ENCODE peak calls at places on chromosomes 13 and 19, in seven cellular contexts. F is ovary, D is testis, Z is uterus, I is tibial nerve, L is adrenal gland, R is esophagus squamous epithelium. S is an unnamed sample.

GRCh38 chr13:106381083-106381482 is 154.4 kb downstream of the EFNB2 start:
- DNase-seq in L (no peak), F (no peak), Z (no peak), R (no peak), D (no peak), I (no peak), S (no peak)

GRCh38 chr13:77333521-77334083 is 6.7 kb upstream of the MYCBP2 start:
- DNase-seq in I (no peak), Z (no peak), F (no peak), R (no peak), D (no peak), L (no peak), S (no peak)

GRCh38 chr13:43153436-43154082 is 130.2 kb downstream of the DNAJC15 start:
- DNase-seq in D (no peak), I (no peak), R (no peak), Z (no peak), L (no peak), F (no peak), S (no peak)

GRCh38 chr19:43743059-43743458 is 11.7 kb downstream of the SMG9 start:
- DNase-seq in R (no peak), I (no peak), D (no peak), F (no peak), Z (no peak), L (no peak), S (no peak)

GRCh38 chr13:60627071-60627686 is 230.2 kb downstream of the TDRD3 start:
- DNase-seq in D (peak; percentile 53), R (no peak), Z (no peak), F (no peak), I (no peak), L (no peak), S (peak; percentile 10)

GRCh38 chr13:19860884-19861655 is 2.4 kb downstream of the ZMYM5 start:
- DNase-seq in Z (no peak), I (no peak), D (no peak), R (no peak), L (peak; percentile 55), F (no peak), S (no peak)

GRCh38 chr13:77833331-77833863 is 85.2 kb downstream of the EDNRB start:
- DNase-seq in F (no peak), Z (no peak), R (no peak), L (peak; percentile 30), I (no peak), D (no peak), S (peak; percentile 2)

GRCh38 chr13:114143806-114144605 is 11.6 kb upstream of the RASA3 start:
- DNase-seq in Z (no peak), R (no peak), D (no peak), I (no peak), L (no peak), F (no peak), S (no peak)

GRCh38 chr13:109131698-109132257 is 502.4 kb downstream of the MYO16 start:
- DNase-seq in D (no peak), I (no peak), L (no peak), F (no peak), Z (no peak), R (no peak), S (no peak)

GRCh38 chr19:18292460-18292809 is 11.0 kb upstream of the JUND start:
- DNase-seq in I (no peak), R (no peak), F (no peak), L (peak; percentile 62), Z (no peak), D (no peak), S (no peak)

GRCh38 chr13:61151062-61151461 is 264.6 kb downstream of the PCDH20 start:
- DNase-seq in F (no peak), L (no peak), I (no peak), Z (no peak), D (no peak), R (no peak), S (no peak)

GRCh38 chr19:30649934-30650614 is 277.9 kb downstream of the ZNF536 start:
- DNase-seq in D (peak; percentile 70), I (no peak), L (no peak), Z (no peak), R (no peak), F (no peak), S (peak; percentile 33)

GRCh38 chr13:84645196-84646071 is 763.2 kb upstream of the SLITRK1 start:
- DNase-seq in R (no peak), I (no peak), D (no peak), Z (no peak), F (no peak), L (no peak), S (peak; percentile 13)

GRCh38 chr13:23627419-23627818 is 57.2 kb downstream of the TNFRSF19 start:
- DNase-seq in R (no peak), F (no peak), I (no peak), L (no peak), D (no peak), Z (no peak), S (peak; percentile 28)

GRCh38 chr19:30865481-30865880 is 483.8 kb downstream of the TSHZ3 start:
- DNase-seq in L (no peak), I (no peak), Z (no peak), R (no peak), F (no peak), D (no peak), S (no peak)

GRCh38 chr19:13154911-13155471 is 4.8 kb downstream of the IER2 start:
- DNase-seq in D (no peak), F (peak; percentile 81), R (no peak), Z (peak; percentile 70), I (peak; percentile 47), L (peak; percentile 77), S (peak; percentile 98)

GRCh38 chr13:91312324-91312723 is 35.2 kb upstream of the MIR17HG start:
- DNase-seq in R (no peak), L (no peak), Z (no peak), F (no peak), I (no peak), D (no peak), S (no peak)

GRCh38 chr19:12800873-12801465 is 631 bp downstream of the PRDX2 start:
- DNase-seq in L (peak; percentile 71), D (peak; percentile 25), I (no peak), Z (no peak), R (no peak), F (no peak), S (no peak)

GRCh38 chr19:49331616-49332055 is 3.6 kb upstream of the CD37 start:
- DNase-seq in Z (no peak), I (no peak), D (peak; percentile 64), R (no peak), F (no peak), L (peak; percentile 43), S (peak; percentile 20)

GRCh38 chr19:43784981-43785808 is 4.4 kb upstream of the KCNN4 start:
- DNase-seq in I (no peak), L (peak; percentile 78), R (no peak), D (peak; percentile 42), Z (peak; percentile 32), F (no peak), S (peak; percentile 20)

GRCh38 chr13:105087941-105088340 is 1447.5 kb downstream of the EFNB2 start:
- DNase-seq in I (no peak), L (no peak), R (no peak), F (no peak), D (no peak), Z (no peak), S (no peak)

GRCh38 chr19:45423589-45424190 is at the start of gene ERCC1:
- DNase-seq in R (peak; percentile 82), Z (peak; percentile 93), D (peak; percentile 98), F (peak; percentile 96), L (peak; percentile 97), I (peak; percentile 92), S (peak; percentile 99)

GRCh38 chr13:95440441-95441088 is 112.0 kb upstream of the CLDN10 start:
- DNase-seq in L (no peak), I (no peak), R (no peak), F (no peak), D (no peak), Z (no peak), S (no peak)
- H3K27ac ChIP-seq in L (no peak overlapping the region), I (no peak overlapping the region), R (no peak overlapping the region), F (no peak overlapping the region), D (no peak overlapping the region), Z (no peak overlapping the region), S (no peak overlapping the region)

GRCh38 chr13:93260591-93260990 is 34.0 kb downstream of the GPC6 start:
- DNase-seq in I (no peak), D (no peak), L (no peak), Z (no peak), F (no peak), R (no peak), S (no peak)
- TF ChIP-seq POLR2A in I (no peak), D (no peak), L (no peak), Z (no peak), F (no peak), R (no peak), S (no peak)

GRCh38 chr19:5805465-5806132 is 732 bp downstream of the NRTN start:
- DNase-seq in F (peak; percentile 36), Z (no peak), D (peak; percentile 76), I (no peak), R (no peak), L (peak; percentile 75), S (peak; percentile 79)

GRCh38 chr19:5801796-5802616 is 2.9 kb upstream of the NRTN start:
- DNase-seq in I (no peak), R (no peak), Z (no peak), F (no peak), D (peak; percentile 58), L (no peak), S (no peak)

GRCh38 chr19:5803441-5803751 is 1.5 kb upstream of the NRTN start:
- DNase-seq in Z (no peak), L (no peak), F (no peak), R (no peak), D (no peak), I (no peak), S (no peak)

GRCh38 chr19:5804516-5805464 is at the start of gene NRTN:
- DNase-seq in F (no peak), R (no peak), Z (no peak), D (no peak), L (no peak), I (no peak), S (no peak)

DNA sequence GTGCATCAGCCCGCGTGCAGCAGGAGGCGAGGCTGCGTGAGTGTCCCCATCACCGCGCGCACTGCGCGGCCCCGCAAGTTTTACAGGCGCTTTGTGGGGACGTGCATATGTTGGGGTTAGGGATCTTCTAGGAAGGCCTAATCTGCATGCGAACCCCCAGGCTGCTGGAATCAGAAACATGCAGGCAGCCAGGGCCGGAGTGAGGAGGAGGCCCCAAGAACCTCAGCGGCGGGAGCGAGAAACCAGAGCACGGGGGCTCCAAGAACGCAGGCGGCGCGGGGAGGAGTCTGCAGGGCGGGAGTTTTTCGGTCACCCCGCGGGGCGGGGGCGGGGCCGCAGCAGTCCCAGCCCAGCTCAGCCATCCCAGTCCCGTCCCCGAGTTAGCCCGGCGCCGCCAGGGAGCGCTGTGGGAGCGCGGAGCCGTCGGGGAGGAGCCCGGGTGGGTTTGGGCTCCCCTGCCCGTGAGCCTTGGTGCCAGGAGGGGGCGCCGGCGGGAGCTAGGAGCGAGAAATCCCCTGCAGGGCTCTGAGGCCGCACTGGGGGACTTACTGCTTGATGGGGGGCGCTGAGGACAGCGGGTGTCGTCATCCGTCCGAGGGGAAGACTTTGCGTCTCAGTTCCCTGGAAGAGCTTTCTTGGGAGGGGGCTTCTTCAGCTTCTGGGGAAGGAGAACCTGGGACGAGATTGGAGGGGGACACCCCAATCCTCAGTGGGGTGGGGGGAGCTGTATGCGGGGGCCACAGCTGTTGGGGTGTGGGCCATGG is 933 bp upstream of the NRTN start:
- DNase-seq in Z (peak; percentile 75), D (peak; percentile 89), F (peak; percentile 76), I (peak; percentile 38), L (peak; percentile 91), R (no peak), S (peak; percentile 75)
- H3K27ac ChIP-seq in Z (no peak overlapping the region), D (no peak overlapping the region), F (no peak overlapping the region), I (no peak overlapping the region), L (peak overlapping the region; percentile 27), R (no peak overlapping the region), S (no peak overlapping the region)

GRCh38 chr13:39916330-39916729 is 260.9 kb downstream of the COG6 start:
- DNase-seq in F (no peak), L (no peak), I (no peak), D (no peak), Z (no peak), R (no peak), S (no peak)
- TF ChIP-seq POLR2A in F (no peak), L (no peak), I (no peak), D (no peak), Z (no peak), R (no peak), S (no peak)